ENCODE peak calls at places on chromosomes 7 and 10, in six cellular contexts. W is SK-N-SH; Z is ovary; J is GM23248; B is naive thymus-derived CD4-positive, alpha-beta T cell; C is HAP-1. V is an unnamed sample. For H3K27me3, the result is how much of the 10 kb centered on the place peaks cover.

GRCh38 chr7:23105086-23105643 is 420 bp upstream of the KLHL7 start:
- DNase-seq in W (no peak), C (no peak), B (no peak), J (peak), Z (no peak), V (no peak)

GRCh38 chr10:2772791-2773644 is 294.3 kb upstream of the PFKP start:
- DNase-seq in J (no peak), W (peak), B (no peak), Z (no peak), C (no peak), V (no peak)

GRCh38 chr10:916716-917415 is 14.6 kb downstream of the LARP4B start:
- DNase-seq in J (no peak), B (no peak), C (no peak), Z (no peak), W (no peak), V (no peak)

GRCh38 chr7:129168219-129168991 is 20.0 kb upstream of the SMO start:
- DNase-seq in J (no peak), C (no peak), B (no peak), W (no peak), Z (no peak), V (no peak)

GRCh38 chr7:37916673-37917660 is at the start of gene SFRP4:
- DNase-seq in J (peak), W (peak), B (no peak), Z (peak), C (peak), V (peak)

GRCh38 chr7:17275749-17276671 is 22.4 kb upstream of the AHR start:
- DNase-seq in Z (no peak), C (no peak), B (no peak), W (no peak), J (peak), V (no peak)

GRCh38 chr7:137838706-137839315 is 8.0 kb downstream of the DGKI start:
- DNase-seq in B (no peak), Z (no peak), C (no peak), J (no peak), W (no peak), V (no peak)

GRCh38 chr7:39606352-39606751 is 17.0 kb upstream of the RALA start:
- DNase-seq in C (no peak), W (no peak), Z (no peak), J (no peak), B (no peak), V (no peak)

GRCh38 chr7:47393406-47393805 is 188.5 kb downstream of the TNS3 start:
- DNase-seq in B (no peak), W (no peak), C (no peak), Z (peak), J (no peak), V (no peak)

DNA sequence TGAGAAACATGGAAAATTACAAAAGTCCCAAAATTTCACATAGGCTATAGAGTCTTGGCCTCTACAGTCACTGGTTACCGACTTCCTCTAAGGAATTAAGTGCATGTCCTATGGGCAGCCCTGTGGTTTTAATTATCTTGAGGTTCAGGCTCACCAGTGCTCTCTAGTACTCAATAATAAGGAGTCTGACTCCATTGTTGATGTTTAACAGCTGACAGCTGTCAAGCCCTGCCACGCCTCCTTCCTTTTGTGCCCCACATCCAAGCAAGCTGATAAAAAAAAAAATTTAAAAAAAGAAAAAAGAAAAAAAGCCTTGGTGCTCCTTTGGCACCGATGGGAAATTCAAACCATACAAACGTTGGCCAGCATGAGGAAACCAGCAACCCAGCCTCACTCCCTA is 70.7 kb upstream of the CCDC71L start:
- DNase-seq in W (no peak), Z (no peak), B (no peak), C (no peak), J (no peak), V (no peak)
- H3K4me3 ChIP-seq in W (no peak), Z (no peak), B (no peak), C (no peak), J (no peak), V (no peak)

GRCh38 chr10:23200997-23201652 is 9.0 kb downstream of the PTF1A start:
- DNase-seq in B (no peak), C (no peak), J (no peak), Z (no peak), W (no peak), V (no peak)

GRCh38 chr10:23204773-23205172 is 12.7 kb downstream of the PTF1A start:
- DNase-seq in W (no peak), B (no peak), J (no peak), Z (no peak), C (no peak), V (no peak)

GRCh38 chr10:23201837-23202236 is 9.7 kb downstream of the PTF1A start:
- DNase-seq in Z (no peak), W (no peak), C (no peak), B (no peak), J (no peak), V (no peak)

GRCh38 chr10:23203369-23204325 is 11.5 kb downstream of the PTF1A start:
- DNase-seq in W (no peak), J (no peak), B (no peak), Z (no peak), C (no peak), V (no peak)

DNA sequence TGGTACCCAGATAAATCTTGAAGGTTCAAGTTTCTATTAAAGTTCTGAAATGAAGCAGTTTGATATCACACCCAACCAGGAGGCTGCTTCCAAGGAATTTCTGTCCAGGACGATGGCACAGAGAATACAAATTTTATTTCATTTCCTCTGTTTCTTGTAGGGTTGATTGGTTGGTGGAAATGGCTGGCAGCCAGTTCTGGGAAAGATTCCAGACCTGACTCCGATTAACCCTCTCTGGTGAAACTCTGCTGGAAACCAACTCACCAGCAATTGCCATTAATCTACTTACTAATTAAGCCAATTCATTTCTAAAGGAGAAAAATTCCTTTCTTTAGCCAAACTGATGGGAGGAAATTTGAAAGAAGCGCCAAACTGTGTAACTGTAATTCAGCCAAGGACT is 10.6 kb downstream of the PTF1A start:
- DNase-seq in Z (no peak), C (no peak), J (no peak), B (no peak), W (no peak), V (no peak)
- H3K27me3 ChIP-seq in Z (under half), C (under half), J (half or more), B (under half), W (under half), V (half or more)

DNA sequence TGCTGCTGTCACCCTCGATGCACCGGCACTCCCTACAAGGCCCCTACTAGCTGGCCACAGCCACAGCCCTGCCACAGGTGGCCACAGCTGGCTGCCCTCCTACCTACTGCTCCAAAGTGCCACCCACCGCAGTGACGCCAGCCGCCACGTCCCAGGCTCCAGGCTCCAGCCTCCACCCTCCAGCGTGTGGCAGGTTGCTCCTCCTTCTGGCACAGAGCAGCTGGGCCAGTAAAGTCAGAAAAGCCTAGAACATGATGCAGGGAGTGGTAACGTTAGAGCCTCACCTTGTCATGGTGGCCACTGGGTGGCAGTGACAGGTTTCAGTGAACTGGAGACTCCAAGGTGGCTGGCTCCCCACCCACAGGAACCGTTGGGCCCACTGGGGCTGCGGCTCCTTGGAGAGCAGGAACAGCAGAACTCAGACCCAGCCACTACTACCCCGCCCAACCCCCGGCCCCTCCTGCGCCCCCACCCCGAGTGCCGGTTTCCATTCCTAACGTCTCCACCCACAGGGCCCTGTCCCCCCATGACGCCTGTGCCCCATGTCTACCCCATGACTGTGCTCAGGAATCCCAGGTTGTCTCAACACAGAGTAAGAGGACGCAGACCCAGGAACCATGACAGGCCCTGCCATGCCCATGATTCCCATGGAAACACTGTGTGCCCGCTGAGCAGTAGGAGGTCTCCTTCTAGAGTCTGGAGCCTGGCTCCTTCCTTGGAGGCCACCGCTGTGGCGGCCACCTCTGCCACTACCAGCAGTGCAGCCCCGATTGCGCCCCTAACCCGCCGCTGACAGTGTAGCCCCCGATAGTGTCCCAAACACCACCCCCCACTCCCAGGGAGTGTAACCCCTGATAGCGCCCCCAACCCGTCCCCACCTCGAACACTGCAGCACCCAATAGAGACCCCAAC is 52.3 kb upstream of the ZNF33B start:
- DNase-seq in Z (no peak), B (no peak), W (peak), C (no peak), J (no peak), V (peak)
- H3K4me3 ChIP-seq in Z (no peak), B (no peak), W (peak), C (no peak), J (no peak), V (peak)

GRCh38 chr7:108251700-108252099 is 121.5 kb upstream of the LAMB4 start:
- DNase-seq in J (peak), Z (no peak), W (no peak), B (no peak), C (no peak), V (no peak)
- H3K27me3 ChIP-seq in J (under half), Z (under half), W (under half), B (under half), C (under half), V (under half)

DNA sequence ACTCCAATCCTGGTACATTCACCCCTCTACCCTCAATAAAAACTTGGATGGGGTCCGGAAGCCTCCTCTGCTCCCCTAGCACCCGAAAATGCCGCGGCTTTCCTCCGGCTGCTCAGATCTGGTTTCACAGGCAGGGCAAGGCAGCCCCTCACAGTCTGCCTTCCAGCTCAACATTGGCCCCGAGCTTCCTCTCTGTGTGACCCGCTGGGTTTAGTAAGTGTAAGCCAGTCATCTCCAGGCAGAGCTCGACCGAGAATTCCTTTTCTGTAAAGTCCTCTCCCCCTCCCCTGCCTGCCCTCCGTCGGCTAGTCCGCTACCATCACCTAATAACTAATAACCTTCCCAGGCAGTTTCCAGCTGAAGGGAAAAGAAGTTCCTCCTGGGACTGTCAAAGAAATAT is 3.4 kb downstream of the INHBA start:
- DNase-seq in J (peak), C (no peak), B (no peak), Z (peak), W (no peak), V (no peak)
- H3K4me3 ChIP-seq in J (peak), C (no peak), B (no peak), Z (peak), W (peak), V (no peak)

GRCh38 chr7:194257-194995 is 2.1 kb downstream of the FAM20C start:
- DNase-seq in B (no peak), C (no peak), W (peak), Z (peak), J (peak), V (no peak)

GRCh38 chr7:196283-196682 is 3.9 kb downstream of the FAM20C start:
- DNase-seq in C (no peak), W (no peak), Z (no peak), J (no peak), B (no peak), V (no peak)

GRCh38 chr7:195830-196128 is 3.4 kb downstream of the FAM20C start:
- DNase-seq in C (no peak), B (no peak), J (no peak), W (no peak), Z (no peak), V (no peak)

GRCh38 chr7:193538-194256 is 1.3 kb downstream of the FAM20C start:
- DNase-seq in C (no peak), J (peak), B (no peak), Z (no peak), W (peak), V (no peak)

DNA sequence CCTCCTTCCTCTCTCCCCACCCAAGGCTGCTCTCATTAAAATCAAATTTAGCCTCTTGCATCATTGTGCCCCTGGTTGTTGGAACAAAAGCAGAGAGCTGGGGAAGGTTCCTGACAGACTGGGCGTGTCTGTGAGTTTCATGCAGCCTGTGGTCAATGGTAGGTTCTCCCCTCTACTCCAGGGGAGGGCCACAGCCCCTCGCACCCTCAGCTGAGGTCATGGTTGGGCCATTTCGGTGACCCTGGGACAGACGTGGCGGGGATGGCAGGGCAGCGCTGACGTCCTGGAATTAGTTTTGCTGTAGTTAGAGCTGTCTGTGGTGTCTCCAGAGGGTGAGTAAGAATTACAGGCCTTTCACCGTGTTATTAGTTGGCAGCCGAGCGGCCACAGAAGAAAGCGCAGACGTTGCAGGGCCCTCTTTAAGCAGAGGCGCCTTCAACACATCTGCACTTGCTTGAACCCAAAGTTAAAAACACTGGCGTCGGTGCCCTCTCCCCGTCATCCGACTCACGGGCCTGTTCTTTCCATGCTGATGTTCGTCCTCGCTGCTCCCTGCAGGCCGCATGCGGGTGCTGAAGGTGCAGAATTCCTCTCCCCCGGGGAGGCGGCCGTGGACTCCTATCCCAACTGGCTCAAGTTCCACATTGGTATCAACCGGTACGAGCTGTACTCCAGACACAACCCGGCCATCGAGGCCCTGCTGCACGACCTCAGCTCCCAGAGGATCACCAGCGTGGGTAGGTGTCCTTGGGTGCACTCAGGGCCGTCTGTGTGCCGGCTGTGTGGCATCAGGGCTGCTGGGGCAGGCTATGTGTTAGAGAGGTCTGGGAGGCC is 2.8 kb downstream of the FAM20C start:
- DNase-seq in J (peak), W (no peak), Z (no peak), C (peak), B (no peak), V (no peak)
- H3K27me3 ChIP-seq in J (under half), W (under half), Z (under half), C (under half), B (under half), V (under half)

DNA sequence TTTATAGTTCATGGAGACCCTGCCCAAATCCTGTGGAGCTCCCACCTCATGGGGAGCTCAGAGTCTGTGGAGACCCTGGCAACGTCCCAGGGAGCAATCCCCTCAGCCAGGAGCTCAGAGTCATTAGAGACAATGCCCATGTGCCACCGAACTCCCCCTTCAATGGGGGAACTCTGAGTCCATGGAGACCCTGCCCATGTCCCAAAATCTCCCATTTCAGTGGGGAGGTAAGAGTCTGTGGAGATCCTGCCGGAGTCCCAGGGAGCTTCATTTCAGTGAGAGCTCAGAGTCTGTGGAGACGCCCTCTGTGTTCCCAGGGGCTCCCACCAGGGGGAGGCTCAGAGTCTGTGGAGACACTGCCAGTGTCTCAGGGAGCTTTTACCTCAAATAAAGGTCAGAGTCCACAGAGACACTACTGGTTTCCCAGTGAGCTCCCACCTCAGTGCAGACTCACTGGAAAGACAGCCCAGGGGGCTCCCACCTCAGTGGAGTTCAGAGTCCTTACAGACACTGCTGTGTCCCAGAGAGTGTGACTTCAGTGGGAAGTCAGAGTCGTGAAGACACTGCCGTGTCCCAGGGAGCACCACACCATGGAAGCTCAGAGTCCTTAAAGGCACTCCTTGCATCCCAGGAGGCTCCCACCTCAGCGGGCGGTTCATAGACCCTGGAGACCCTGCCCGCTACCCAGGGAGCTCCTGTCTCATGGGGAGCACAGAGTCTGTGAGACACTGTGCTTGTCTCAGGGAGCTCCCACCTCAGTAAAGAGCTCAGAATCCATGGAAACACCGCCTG is 5.0 kb downstream of the MYO1G start:
- DNase-seq in C (no peak), J (peak), B (no peak), W (peak), Z (no peak), V (peak)
- H3K4me3 ChIP-seq in C (no peak), J (no peak), B (no peak), W (no peak), Z (no peak), V (no peak)

DNA sequence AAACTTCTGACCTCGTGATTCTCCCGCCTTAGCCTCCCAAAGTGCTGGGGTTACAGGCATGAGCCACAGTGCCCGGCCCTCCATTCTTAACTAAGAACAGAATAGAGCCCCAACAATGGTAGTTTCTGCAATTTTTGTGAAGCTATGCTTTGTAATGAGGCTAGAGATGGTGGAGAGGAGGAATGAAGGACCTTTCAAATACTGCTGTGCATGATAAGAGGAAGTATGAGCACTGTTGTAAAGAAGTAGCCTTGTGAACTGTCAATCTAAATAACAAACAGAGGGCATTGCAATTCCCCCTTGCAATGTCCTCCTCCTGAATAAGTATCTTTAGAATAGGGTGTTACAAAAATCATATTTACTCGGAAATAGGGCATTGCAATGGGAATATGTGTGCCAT is 70.2 kb downstream of the EVX1 start:
- DNase-seq in W (no peak), Z (no peak), C (no peak), J (no peak), B (no peak), V (no peak)
- H3K27me3 ChIP-seq in W (under half), Z (under half), C (under half), J (under half), B (under half), V (half or more)

GRCh38 chr7:6231184-6231583 is 41.2 kb downstream of the CYTH3 start:
- DNase-seq in Z (no peak), C (no peak), W (no peak), B (no peak), J (no peak), V (no peak)
- H3K4me3 ChIP-seq in Z (no peak), C (no peak), W (no peak), B (no peak), J (no peak), V (no peak)

GRCh38 chr7:27174077-27175004 is at the start of gene HOXA10:
- DNase-seq in C (peak), J (peak), Z (no peak), W (no peak), B (no peak), V (no peak)

GRCh38 chr7:27176343-27176731 is 2.2 kb upstream of the HOXA10 start:
- DNase-seq in C (no peak), W (no peak), J (peak), Z (no peak), B (no peak), V (no peak)

GRCh38 chr7:27176962-27177794 is 3.1 kb upstream of the HOXA10 start:
- DNase-seq in W (no peak), B (no peak), Z (no peak), C (no peak), J (peak), V (no peak)

GRCh38 chr7:27175005-27175625 is 995 bp upstream of the HOXA10 start:
- DNase-seq in J (peak), W (no peak), Z (no peak), C (no peak), B (no peak), V (no peak)

GRCh38 chr7:27175626-27176342 is 1.7 kb upstream of the HOXA10 start:
- DNase-seq in B (no peak), Z (no peak), J (peak), C (no peak), W (peak), V (no peak)
- H3K27me3 ChIP-seq in B (under half), Z (under half), J (under half), C (under half), W (half or more), V (half or more)

V was measured in BE2C.